ENCODE peak calls at places on chromosomes 12 and 14, in four cellular contexts. C is PC-3, Z is hepatic stellate cell, O is kidney glomerular epithelial cell. N is an unnamed sample.

GRCh38 chr14:101193126-101193844 is 289.8 kb upstream of the RTL1 start:
- DNase-seq in C (no peak), Z (no peak), O (no peak), N (no peak)

GRCh38 chr12:72141381-72141780 is 130.8 kb upstream of the TRHDE start:
- DNase-seq in C (peak; percentile 61), Z (peak; percentile 4), O (no peak), N (peak; percentile 37)

GRCh38 chr12:116244001-116244400 is 33.5 kb downstream of the MED13L start:
- DNase-seq in C (peak; percentile 29), Z (no peak), O (peak; percentile 54), N (no peak)

GRCh38 chr14:96267336-96267735 is 11.3 kb downstream of the BDKRB1 start:
- DNase-seq in C (no peak), Z (peak; percentile 74), O (no peak), N (no peak)

GRCh38 chr14:51176819-51177218 is 63.2 kb upstream of the TMX1 start:
- DNase-seq in C (no peak), Z (no peak), O (no peak), N (no peak)

GRCh38 chr14:103385994-103386491 is 828 bp downstream of the MARK3 start:
- DNase-seq in C (peak; percentile 17), Z (no peak), O (peak; percentile 42), N (no peak)

GRCh38 chr14:32692441-32692840 is 246.2 kb upstream of the NPAS3 start:
- DNase-seq in C (no peak), Z (no peak), O (no peak), N (no peak)

GRCh38 chr12:127133675-127134335 is 1133.2 kb upstream of the TMEM132C start:
- DNase-seq in C (peak; percentile 35), Z (no peak), O (no peak), N (no peak)

GRCh38 chr14:76742185-76742584 is 19.1 kb upstream of the VASH1 start:
- DNase-seq in C (no peak), Z (no peak), O (no peak), N (no peak)

GRCh38 chr12:15701212-15701611 is 88.0 kb downstream of the EPS8 start:
- DNase-seq in C (peak; percentile 31), Z (no peak), O (peak; percentile 23), N (peak; percentile 57)

GRCh38 chr14:52052289-52052943 is 16.4 kb downstream of the NID2 start:
- DNase-seq in C (no peak), Z (no peak), O (peak; percentile 25), N (no peak)

GRCh38 chr12:108367436-108367835 is 28.3 kb upstream of the CMKLR1 start:
- DNase-seq in C (no peak), Z (no peak), O (no peak), N (peak; percentile 60)

GRCh38 chr12:104359216-104359615 is 55.7 kb downstream of the EID3 start:
- DNase-seq in C (no peak), Z (no peak), O (no peak), N (no peak)

GRCh38 chr14:58395565-58395814 is 240 bp upstream of the TOMM20L start:
- DNase-seq in C (no peak), Z (no peak), O (no peak), N (no peak)

GRCh38 chr12:102521662-102522277 is 41.4 kb upstream of the IGF1 start:
- DNase-seq in C (no peak), Z (no peak), O (no peak), N (no peak)

GRCh38 chr12:11707535-11707934 is 58.1 kb downstream of the ETV6 start:
- DNase-seq in C (no peak), Z (no peak), O (no peak), N (no peak)

GRCh38 chr12:63968685-63969084 is 124.2 kb downstream of the SRGAP1 start:
- DNase-seq in C (no peak), Z (no peak), O (no peak), N (no peak)

GRCh38 chr14:67674480-67675218 is at the start of gene VTI1B:
- DNase-seq in C (peak; percentile 83), Z (peak; percentile 84), O (peak; percentile 59), N (peak; percentile 84)

GRCh38 chr14:104114421-104115130 is 23.8 kb upstream of the KIF26A start:
- DNase-seq in C (no peak), Z (no peak), O (no peak), N (no peak)

GRCh38 chr12:89231686-89232085 is 120.6 kb downstream of the DUSP6 start:
- DNase-seq in C (no peak), Z (no peak), O (no peak), N (no peak)

GRCh38 chr12:4720637-4720995 is 416 bp downstream of the GALNT8 start:
- DNase-seq in C (no peak), Z (no peak), O (no peak), N (no peak)

GRCh38 chr12:106090586-106091411 is 48.0 kb downstream of the NUAK1 start:
- DNase-seq in C (peak; percentile 80), Z (peak; percentile 71), O (peak; percentile 84), N (peak; percentile 82)

GRCh38 chr14:100898465-100898864 is 5.1 kb downstream of the RTL1 start:
- DNase-seq in C (no peak), Z (no peak), O (no peak), N (no peak)

GRCh38 chr12:122888232-122888752 is 7.6 kb downstream of the VPS37B start:
- DNase-seq in C (peak; percentile 90), Z (no peak), O (peak; percentile 87), N (peak; percentile 83)

GRCh38 chr12:85155791-85156190 is 119.6 kb downstream of the LRRIQ1 start:
- DNase-seq in C (peak; percentile 46), Z (no peak), O (peak; percentile 34), N (peak; percentile 20)

GRCh38 chr14:34604990-34605389 is 25.0 kb downstream of the SNX6 start:
- DNase-seq in C (peak; percentile 18), Z (peak; percentile 9), O (no peak), N (peak; percentile 35)

GRCh38 chr12:47744005-47744651 is 14.6 kb downstream of the RAPGEF3 start:
- DNase-seq in C (peak; percentile 85), Z (no peak), O (no peak), N (no peak)

GRCh38 chr12:120642806-120643205 is 2.4 kb downstream of the CABP1 start:
- DNase-seq in C (no peak), Z (no peak), O (no peak), N (peak; percentile 75)

GRCh38 chr14:99426265-99426664 is 54.4 kb downstream of the SETD3 start:
- DNase-seq in C (no peak), Z (no peak), O (no peak), N (no peak)

GRCh38 chr12:120394483-120395367 is 25.8 kb upstream of the MSI1 start:
- DNase-seq in C (peak; percentile 57), Z (no peak), O (peak; percentile 11), N (no peak)

GRCh38 chr14:103502877-103503276 is 19.8 kb downstream of the CKB start:
- DNase-seq in C (no peak), Z (no peak), O (no peak), N (no peak)

GRCh38 chr12:41888285-41888684 is 256.4 kb downstream of the GXYLT1 start:
- DNase-seq in C (no peak), Z (no peak), O (no peak), N (no peak)

GRCh38 chr14:23110579-23111375 is 6.0 kb upstream of the CIROP start:
- DNase-seq in C (no peak), Z (no peak), O (no peak), N (no peak)

GRCh38 chr14:24665440-24665991 is 31.5 kb upstream of the GZMB start:
- DNase-seq in C (no peak), Z (no peak), O (no peak), N (no peak)

N was measured in HT1080.